ENCODE peak calls at places on chromosomes 2 and 18, in seven cellular contexts. S is neuronal stem cell, D is IMR-90, M is trophoblast cell, U is H9, L is H1, Z is mesenchymal stem cell. I is an unnamed sample.

GRCh38 chr2:53088062-53088461 is 679.5 kb upstream of the CHAC2 start:
- DNase-seq in S (no peak), D (no peak), M (no peak), U (no peak), L (no peak), Z (no peak), I (no peak)

GRCh38 chr2:148021059-148021985 is at the start of gene MBD5:
- DNase-seq in S (no peak), D (peak), M (peak), U (peak), L (peak), Z (peak), I (peak)

GRCh38 chr2:12617853-12618252 is 98.9 kb upstream of the TRIB2 start:
- DNase-seq in S (no peak), D (no peak), M (no peak), U (no peak), L (no peak), Z (no peak), I (no peak)

GRCh38 chr2:238220892-238221521 is 17.5 kb upstream of the ILKAP start:
- DNase-seq in S (no peak), D (no peak), M (no peak), U (peak), L (no peak), Z (no peak), I (no peak)

GRCh38 chr18:59021500-59021899 is 118.2 kb upstream of the SEC11C start:
- DNase-seq in S (no peak), D (no peak), M (no peak), U (no peak), L (no peak), Z (no peak), I (no peak)

GRCh38 chr18:69943021-69943420 is 4.7 kb downstream of the CD226 start:
- DNase-seq in S (no peak), D (no peak), M (no peak), U (no peak), L (no peak), Z (no peak), I (no peak)

GRCh38 chr2:240885566-240885965 is 10.4 kb downstream of the MAB21L4 start:
- DNase-seq in S (no peak), D (no peak), M (no peak), U (no peak), L (no peak), Z (no peak), I (no peak)

GRCh38 chr2:235330775-235331438 is 162.9 kb upstream of the AGAP1 start:
- DNase-seq in S (no peak), D (peak), M (peak), U (no peak), L (no peak), Z (no peak), I (no peak)

GRCh38 chr2:67671464-67672450 is 274.6 kb downstream of the ETAA1 start:
- DNase-seq in S (no peak), D (no peak), M (no peak), U (no peak), L (no peak), Z (no peak), I (no peak)

GRCh38 chr18:35469696-35470095 is 28.1 kb downstream of the INO80C start:
- DNase-seq in S (no peak), D (peak), M (no peak), U (no peak), L (no peak), Z (peak), I (no peak)

DNA sequence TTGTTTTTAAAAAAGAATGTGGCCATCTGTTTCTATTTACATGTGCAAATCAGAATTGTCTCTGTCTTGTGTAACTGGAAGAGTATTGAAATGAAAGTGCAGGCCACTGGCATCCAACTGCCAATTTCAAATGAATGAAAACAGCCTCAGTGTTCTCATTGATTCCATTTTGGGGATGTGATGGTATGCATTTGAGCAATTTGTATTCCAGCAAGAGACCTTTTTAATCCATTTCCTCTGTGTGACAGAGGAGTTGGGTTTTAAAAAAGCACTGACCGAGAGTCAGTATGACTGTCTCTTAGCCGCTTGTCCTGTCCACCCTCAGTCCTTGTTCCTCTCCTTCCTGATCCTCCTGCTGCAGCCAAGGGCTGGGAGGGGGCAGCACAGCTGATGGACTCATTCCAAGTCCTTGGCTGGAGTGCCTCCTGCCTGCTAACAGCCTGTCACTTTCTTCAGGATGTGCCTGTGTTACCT is 50.0 kb downstream of the ASAP2 start:
- DNase-seq in S (no peak), D (no peak), M (no peak), U (peak), L (no peak), Z (no peak), I (peak)
- H3K9ac ChIP-seq in S (no peak), D (no peak), M (no peak), U (no peak), L (no peak), Z (peak), I (no peak)

GRCh38 chr2:169756342-169756741 is 22.7 kb downstream of the KLHL23 start:
- DNase-seq in S (no peak), D (no peak), M (no peak), U (no peak), L (no peak), Z (no peak), I (no peak)
- H2BK120ac ChIP-seq in S (no peak), D (no peak), M (no peak), U (no peak), L (no peak), Z (peak), I (no peak)

GRCh38 chr2:134262666-134263065 is 8.8 kb downstream of the MGAT5 start:
- DNase-seq in S (no peak), D (no peak), M (no peak), U (no peak), L (no peak), Z (no peak), I (no peak)

GRCh38 chr2:134259571-134259970 is 5.7 kb downstream of the MGAT5 start:
- DNase-seq in S (no peak), D (peak), M (no peak), U (no peak), L (no peak), Z (no peak), I (no peak)

GRCh38 chr2:134258684-134259408 is 5.0 kb downstream of the MGAT5 start:
- DNase-seq in S (no peak), D (no peak), M (no peak), U (no peak), L (no peak), Z (no peak), I (no peak)

GRCh38 chr2:134260726-134261125 is 6.9 kb downstream of the MGAT5 start:
- DNase-seq in S (no peak), D (peak), M (no peak), U (no peak), L (no peak), Z (peak), I (no peak)

DNA sequence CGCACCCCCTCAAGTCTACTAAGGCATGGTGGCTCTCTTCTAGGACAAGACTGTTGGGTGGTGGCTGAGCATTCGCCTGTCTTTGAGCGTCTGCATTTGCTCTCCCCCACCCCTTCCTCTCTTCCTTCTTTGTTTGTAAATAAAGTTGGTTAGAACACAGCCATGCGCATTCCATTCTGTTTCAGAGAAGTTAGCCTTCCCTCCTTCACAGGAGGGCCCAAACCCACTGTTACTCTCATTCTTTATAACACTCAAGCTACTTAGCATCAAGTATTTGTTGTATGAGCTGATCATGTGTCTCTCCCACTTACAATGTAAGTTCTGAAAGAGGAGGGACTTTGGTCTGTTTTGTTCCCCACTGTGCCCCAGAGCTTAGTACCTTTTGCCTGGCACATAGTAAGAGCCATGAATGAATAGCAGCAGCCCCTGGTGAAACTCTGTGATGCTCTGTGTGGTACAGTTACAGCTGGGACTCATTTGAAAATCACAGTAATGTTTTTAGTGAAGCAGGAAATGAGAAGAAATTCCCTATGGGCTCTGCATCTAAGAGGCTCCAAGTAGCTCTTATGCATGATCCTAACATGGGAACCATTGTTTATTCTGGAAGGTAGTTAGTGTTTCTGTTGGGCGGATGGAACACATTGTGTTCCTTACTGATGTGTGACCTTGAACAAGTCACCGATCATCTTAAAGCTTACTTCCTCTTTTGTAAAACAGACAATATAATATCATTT is 7.7 kb downstream of the MGAT5 start:
- DNase-seq in S (no peak), D (no peak), M (no peak), U (no peak), L (no peak), Z (peak), I (peak)
- H3K9ac ChIP-seq in S (no peak), D (no peak), M (no peak), U (no peak), L (no peak), Z (peak), I (no peak)

DNA sequence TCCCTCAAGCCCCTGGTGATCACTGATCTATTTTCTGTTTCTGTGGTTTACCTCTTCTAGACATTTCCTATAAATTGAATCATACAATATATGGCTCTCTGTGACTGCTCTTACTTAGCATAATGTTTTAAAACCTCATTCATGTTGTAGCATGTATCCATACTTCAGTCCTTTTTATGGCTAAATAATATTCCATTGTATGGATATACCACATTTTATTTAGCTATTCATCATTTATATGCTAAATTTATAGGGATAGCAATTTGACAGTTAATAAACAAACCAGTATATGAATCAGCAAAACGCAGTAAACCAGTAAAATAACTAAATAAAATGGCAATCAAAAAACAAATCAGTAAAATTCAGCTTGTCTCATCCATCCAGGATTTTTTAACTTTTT is 286.1 kb upstream of the HNRNPA3 start:
- DNase-seq in S (no peak), D (no peak), M (no peak), U (no peak), L (no peak), Z (no peak), I (no peak)
- H2BK120ac ChIP-seq in S (no peak), D (no peak), M (no peak), U (no peak), L (no peak), Z (no peak), I (no peak)

GRCh38 chr2:192194866-192195547 is at the start of gene TMEFF2:
- DNase-seq in S (peak), D (peak), M (peak), U (peak), L (peak), Z (peak), I (peak)
- H3K9ac ChIP-seq in S (peak), D (no peak), M (no peak), U (no peak), L (no peak), Z (peak), I (peak)

GRCh38 chr2:20900052-20900636 is 77.2 kb upstream of the LDAH start:
- DNase-seq in S (no peak), D (no peak), M (no peak), U (no peak), L (no peak), Z (no peak), I (no peak)
- H2BK120ac ChIP-seq in S (no peak), D (no peak), M (no peak), U (no peak), L (no peak), Z (no peak), I (no peak)

GRCh38 chr2:196804381-196804780 is 4.8 kb downstream of the C2orf66 start:
- DNase-seq in S (no peak), D (no peak), M (no peak), U (no peak), L (no peak), Z (no peak), I (no peak)

GRCh38 chr2:196801986-196802385 is 2.5 kb upstream of the GTF3C3 start:
- DNase-seq in S (no peak), D (no peak), M (no peak), U (no peak), L (no peak), Z (no peak), I (no peak)

GRCh38 chr2:196801578-196801977 is 2.1 kb upstream of the GTF3C3 start:
- DNase-seq in S (no peak), D (peak), M (no peak), U (no peak), L (no peak), Z (no peak), I (no peak)

DNA sequence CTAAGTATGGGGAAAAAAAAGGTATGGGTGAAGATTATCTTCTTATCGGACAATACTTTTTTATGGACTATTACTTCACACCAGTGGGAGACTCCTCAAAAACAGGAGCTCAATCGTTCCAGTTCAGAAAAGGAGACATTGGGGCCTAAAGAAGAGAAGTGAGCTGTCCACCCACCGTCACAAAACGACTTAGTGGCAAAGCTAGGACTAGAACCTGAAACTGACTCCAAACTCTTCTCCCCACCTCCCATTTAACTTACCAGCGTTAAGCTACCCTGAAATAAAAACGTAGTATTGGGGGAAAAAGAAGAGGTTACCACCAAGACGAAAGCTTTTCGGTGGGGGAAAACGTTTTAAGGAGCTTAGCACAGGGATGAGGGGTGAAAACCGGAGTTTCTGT is 503 bp downstream of the GTF3C3 start:
- DNase-seq in S (peak), D (no peak), M (no peak), U (no peak), L (no peak), Z (no peak), I (no peak)
- H3K9ac ChIP-seq in S (no peak), D (peak), M (peak), U (peak), L (peak), Z (peak), I (peak)

DNA sequence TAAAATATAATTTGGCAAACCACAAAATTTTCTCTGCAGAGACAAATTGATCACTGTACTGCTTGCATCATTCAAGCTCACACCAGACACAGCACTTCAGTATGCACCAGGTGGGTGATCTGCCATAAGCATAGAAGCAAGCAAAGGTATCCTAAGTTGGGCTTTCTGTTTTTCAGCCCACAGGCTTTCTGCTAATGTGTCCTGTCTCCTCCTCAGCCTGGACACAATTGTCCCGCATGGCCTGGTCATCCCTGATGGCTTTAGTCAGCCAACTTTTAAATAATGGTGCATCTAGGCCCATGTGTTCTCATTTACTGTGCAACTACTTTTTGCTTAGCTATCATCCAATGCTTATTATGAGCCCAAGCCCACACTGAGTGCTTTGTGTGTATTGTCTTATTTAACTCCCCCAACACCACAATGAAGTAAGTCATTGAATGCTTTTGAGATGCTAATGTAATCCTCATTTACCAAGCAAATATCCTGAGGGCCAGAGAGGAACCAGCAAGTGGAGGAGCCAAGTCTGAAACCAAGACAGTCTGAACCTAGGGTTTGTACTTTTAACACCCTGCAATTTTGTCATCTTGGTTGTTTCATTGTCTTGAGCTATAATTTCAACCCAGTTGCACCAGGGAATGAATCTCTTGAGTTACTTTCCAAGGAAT is 111.2 kb upstream of the SETBP1 start:
- DNase-seq in S (no peak), D (no peak), M (peak), U (no peak), L (no peak), Z (no peak), I (peak)
- H2BK120ac ChIP-seq in S (no peak), D (no peak), M (no peak), U (no peak), L (no peak), Z (peak), I (no peak)

I was measured in mesendoderm.